ENCODE peak calls at places on chromosomes 13 and 19, in nine cellular contexts. M is tibial artery, H is keratinocyte, V is fibroblast of mammary gland, W is foreskin fibroblast, O is RWPE2, P is left ventricle myocardium inferior, D is neural progenitor cell, X is endothelial cell. R is an unnamed sample.

GRCh38 chr19:33246729-33247440 is 21.2 kb upstream of the SLC7A10 start:
- DNase-seq in H (no peak), X (no peak), M (no peak), O (no peak), W (no peak), V (no peak), P (no peak), D (no peak), R (no peak)

GRCh38 chr13:109331898-109332297 is 454.5 kb downstream of the IRS2 start:
- DNase-seq in W (peak; percentile 87), O (no peak), V (peak; percentile 88), P (no peak), X (no peak), M (no peak), D (no peak), H (no peak), R (no peak)

GRCh38 chr13:79457948-79458347 is 23.0 kb upstream of the NDFIP2 start:
- DNase-seq in W (peak; percentile 81), P (no peak), H (no peak), M (no peak), O (no peak), D (no peak), V (peak; percentile 90), X (no peak), R (peak; percentile 46)

GRCh38 chr13:52010890-52011689 is at the start of gene ATP7B:
- DNase-seq in W (peak; percentile 10), X (peak; percentile 43), P (no peak), O (no peak), H (no peak), V (no peak), M (peak; percentile 23), D (peak; percentile 78), R (no peak)

GRCh38 chr13:86909318-86909717 is 761.9 kb upstream of the SLITRK5 start:
- DNase-seq in W (no peak), O (no peak), X (no peak), D (no peak), H (no peak), P (no peak), M (no peak), V (no peak), R (no peak)

GRCh38 chr13:31775686-31776085 is 36.4 kb downstream of the RXFP2 start:
- DNase-seq in V (peak; percentile 76), M (peak; percentile 84), W (no peak), O (no peak), D (no peak), X (no peak), H (no peak), P (peak; percentile 58), R (no peak)

GRCh38 chr13:98821372-98822237 is 69.1 kb upstream of the SLC15A1 start:
- DNase-seq in D (no peak), O (no peak), M (peak; percentile 49), V (peak; percentile 87), P (no peak), X (no peak), W (peak; percentile 44), H (no peak), R (peak; percentile 63)

GRCh38 chr13:113802090-113802531 is 43.1 kb downstream of the TMEM255B start:
- DNase-seq in H (no peak), M (peak; percentile 38), O (peak; percentile 83), X (peak; percentile 56), V (peak; percentile 76), P (peak; percentile 61), W (peak; percentile 84), D (peak; percentile 67), R (peak; percentile 39)

GRCh38 chr13:91576590-91576989 is 178.2 kb downstream of the GPC5 start:
- DNase-seq in W (no peak), X (peak; percentile 49), D (peak; percentile 53), P (no peak), H (no peak), M (no peak), O (no peak), V (no peak), R (no peak)

GRCh38 chr13:111614009-111614408 is 293.6 kb downstream of the TEX29 start:
- DNase-seq in O (no peak), D (no peak), X (no peak), H (no peak), P (no peak), V (no peak), M (no peak), W (no peak), R (no peak)

DNA sequence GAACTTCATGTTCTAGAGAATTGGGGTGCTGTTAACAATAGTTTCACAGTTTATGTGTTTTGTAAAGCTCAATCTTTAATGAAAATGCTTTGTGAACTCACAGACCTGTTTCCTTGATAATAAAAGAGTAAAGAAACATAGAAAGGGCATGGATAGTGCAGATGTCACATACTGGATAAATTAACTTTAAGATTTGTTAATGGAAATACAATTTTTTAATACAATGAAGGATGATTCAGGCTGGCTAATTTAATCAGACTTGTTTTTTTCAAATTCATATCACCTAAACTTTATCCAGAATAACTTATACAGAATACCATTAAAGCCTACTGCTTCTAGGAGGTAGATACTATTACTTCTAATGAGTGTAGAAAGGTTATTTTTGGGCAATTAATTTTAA is 1033.5 kb upstream of the SLC10A2 start:
- DNase-seq in M (no peak), O (no peak), V (no peak), D (no peak), W (no peak), X (no peak), P (no peak), H (no peak), R (no peak)
- TF ChIP-seq CTCF in M (no peak), O (no peak), V (no peak), D (no peak), W (no peak), X (no peak), P (no peak), H (no peak), R (no peak)

GRCh38 chr19:50878851-50879250 is 5.6 kb downstream of the KLK2 start:
- DNase-seq in X (no peak), H (no peak), W (no peak), D (no peak), M (no peak), P (no peak), O (no peak), V (no peak), R (no peak)

GRCh38 chr19:50880241-50880640 is 7.0 kb downstream of the KLK2 start:
- DNase-seq in V (no peak), W (no peak), O (no peak), H (no peak), M (no peak), X (no peak), D (no peak), P (no peak), R (no peak)

GRCh38 chr19:50877338-50877737 is 4.1 kb downstream of the KLK2 start:
- DNase-seq in O (no peak), X (no peak), P (no peak), D (no peak), H (no peak), W (no peak), M (no peak), V (no peak), R (no peak)

DNA sequence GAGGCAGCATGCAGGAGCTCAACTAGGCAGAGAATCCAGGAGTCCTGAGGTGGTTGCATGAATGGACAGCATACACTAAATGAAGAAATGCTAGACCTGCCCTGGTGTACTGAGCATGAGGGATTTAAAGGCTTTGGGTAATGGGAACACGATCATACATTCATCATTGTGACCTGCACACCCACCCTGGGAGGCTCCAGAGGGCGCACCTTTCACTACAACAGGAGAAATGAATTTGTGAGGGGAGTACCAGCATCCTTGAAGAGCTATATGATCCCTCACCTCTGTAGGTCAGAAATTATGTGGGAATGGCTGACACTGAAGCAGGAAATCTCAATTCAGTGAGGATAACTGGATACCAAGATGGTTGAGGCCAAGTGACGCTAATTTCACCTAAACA is 8.9 kb downstream of the KLK2 start:
- DNase-seq in D (no peak), V (no peak), W (no peak), M (no peak), H (no peak), X (no peak), O (no peak), P (no peak), R (no peak)
- TF ChIP-seq CTCF in D (no peak), V (no peak), W (no peak), M (no peak), H (peak; percentile 17), X (no peak), O (no peak), P (no peak), R (no peak)

DNA sequence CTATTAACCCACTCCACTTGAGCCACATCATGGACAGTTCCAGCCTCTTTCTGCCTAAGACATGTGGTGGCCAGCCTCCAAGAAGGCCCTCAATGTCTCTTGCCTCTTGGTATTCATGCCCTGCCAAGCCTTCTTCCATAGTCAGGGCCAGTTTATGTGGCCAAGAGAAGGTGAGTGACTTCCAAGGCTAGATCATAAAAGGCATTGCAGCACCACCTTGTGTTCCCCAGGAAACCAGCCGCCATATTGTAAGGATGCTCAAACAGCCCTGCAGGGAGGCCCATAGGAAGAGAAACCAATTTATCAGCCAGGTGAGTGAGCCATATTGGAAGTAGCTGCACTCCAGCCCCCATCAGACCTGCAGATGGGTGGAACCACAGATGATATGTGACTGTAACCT is 12.3 kb upstream of the DNMT1 start:
- DNase-seq in W (no peak), P (no peak), H (no peak), V (no peak), D (no peak), M (no peak), X (no peak), O (no peak), R (no peak)
- TF ChIP-seq CTCF in W (no peak), P (no peak), H (peak; percentile 2), V (no peak), D (no peak), M (no peak), X (no peak), O (no peak), R (no peak)

GRCh38 chr19:45297674-45298073 is 25.0 kb downstream of the CKM start:
- DNase-seq in V (no peak), M (no peak), X (no peak), O (no peak), W (no peak), D (no peak), H (no peak), P (no peak), R (no peak)
- TF ChIP-seq CTCF in V (no peak), M (no peak), X (no peak), O (no peak), W (no peak), D (no peak), H (no peak), P (no peak), R (no peak)

GRCh38 chr13:63120883-63121282 is 1705.2 kb upstream of the PCDH20 start:
- DNase-seq in D (no peak), X (no peak), W (no peak), V (no peak), O (no peak), H (no peak), P (no peak), M (no peak), R (no peak)

DNA sequence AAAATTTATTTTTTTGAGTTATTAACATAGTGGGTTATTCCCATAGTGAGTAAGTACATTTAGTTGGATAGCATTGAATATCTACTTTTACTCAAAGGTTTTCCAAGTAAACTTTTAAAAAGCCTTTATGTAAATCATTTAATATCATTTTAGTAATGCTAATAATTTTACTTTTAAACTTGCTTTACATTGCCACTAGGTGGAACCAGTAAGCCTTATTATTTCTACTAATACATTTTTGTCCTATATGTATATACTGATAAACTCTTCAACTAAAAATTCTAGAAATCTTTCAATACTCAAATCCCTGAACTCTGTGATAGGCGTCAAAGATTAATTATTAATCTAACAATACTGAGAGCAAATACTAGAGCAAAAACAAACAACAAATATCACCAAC is 1709.2 kb upstream of the PCDH20 start:
- DNase-seq in O (no peak), P (no peak), V (peak; percentile 50), M (no peak), D (no peak), H (no peak), X (no peak), W (no peak), R (no peak)
- TF ChIP-seq CTCF in O (peak; percentile 57), P (peak; percentile 26), V (peak; percentile 33), M (no peak), D (peak; percentile 65), H (no peak), X (peak; percentile 74), W (peak; percentile 29), R (peak; percentile 41)

R was measured in AG09319.